ENCODE peak calls at places on chromosome 19, in six cellular contexts. Q is fibroblast of mammary gland; B is right lobe of liver; H is hepatocyte; D is CD4-positive, alpha-beta memory T cell; U is colonic mucosa. J is an unnamed sample.

GRCh38 chr19:17420267-17420924 is 549 bp downstream of the MVB12A start:
- DNase-seq in Q (no peak), B (peak), H (peak), D (no peak), U (peak), J (no peak)

GRCh38 chr19:11480081-11480926 is 542 bp downstream of the ELAVL3 start:
- DNase-seq in Q (no peak), B (no peak), H (no peak), D (no peak), U (no peak), J (no peak)

GRCh38 chr19:56567274-56568120 is at the start of gene ZNF470:
- DNase-seq in Q (peak), B (peak), H (peak), D (peak), U (peak), J (peak)

GRCh38 chr19:38229585-38230073 is 5.6 kb upstream of the DPF1 start:
- DNase-seq in Q (peak), B (no peak), H (peak), D (peak), U (no peak), J (peak)

GRCh38 chr19:49613374-49613773 is 22.4 kb downstream of the PRR12 start:
- DNase-seq in Q (peak), B (no peak), H (peak), D (no peak), U (no peak), J (no peak)

GRCh38 chr19:11142528-11143171 is 12.9 kb downstream of the SPC24 start:
- DNase-seq in Q (peak), B (peak), H (peak), D (no peak), U (peak), J (no peak)

GRCh38 chr19:51148571-51148970 is 6.5 kb downstream of the SIGLEC7 start:
- DNase-seq in Q (no peak), B (no peak), H (no peak), D (no peak), U (no peak), J (no peak)

GRCh38 chr19:21491161-21491560 is 14.2 kb upstream of the ZNF429 start:
- DNase-seq in Q (peak), B (no peak), H (no peak), D (no peak), U (no peak), J (no peak)

GRCh38 chr19:5343848-5344247 is 3.2 kb upstream of the PTPRS start:
- DNase-seq in Q (peak), B (no peak), H (no peak), D (no peak), U (no peak), J (no peak)

GRCh38 chr19:52786078-52786463 is 520 bp downstream of the ZNF600 start:
- DNase-seq in Q (no peak), B (no peak), H (peak), D (no peak), U (no peak), J (no peak)

GRCh38 chr19:50826492-50827240 is 3.1 kb upstream of the KLK1 start:
- DNase-seq in Q (no peak), B (no peak), H (no peak), D (no peak), U (no peak), J (no peak)

GRCh38 chr19:8363803-8364771 is at the start of gene ANGPTL4:
- DNase-seq in Q (peak), B (peak), H (peak), D (peak), U (peak), J (peak)

GRCh38 chr19:53365134-53365898 is at the start of gene ZNF525:
- DNase-seq in Q (peak), B (peak), H (peak), D (peak), U (peak), J (peak)

GRCh38 chr19:5882421-5882968 is 12.2 kb upstream of the FUT5 start:
- DNase-seq in Q (no peak), B (no peak), H (no peak), D (no peak), U (no peak), J (no peak)

GRCh38 chr19:39180749-39181148 is 16.0 kb upstream of the NCCRP1 start:
- DNase-seq in Q (no peak), B (no peak), H (no peak), D (no peak), U (no peak), J (no peak)

GRCh38 chr19:51211833-51212232 is 13.0 kb upstream of the CD33 start:
- DNase-seq in Q (no peak), B (no peak), H (no peak), D (no peak), U (no peak), J (no peak)

GRCh38 chr19:40810160-40810559 is 11.2 kb downstream of the EGLN2 start:
- DNase-seq in Q (no peak), B (no peak), H (no peak), D (no peak), U (no peak), J (no peak)
- H3K4me3 ChIP-seq in Q (no peak), B (peak), H (no peak), D (no peak), U (peak), J (no peak)

DNA sequence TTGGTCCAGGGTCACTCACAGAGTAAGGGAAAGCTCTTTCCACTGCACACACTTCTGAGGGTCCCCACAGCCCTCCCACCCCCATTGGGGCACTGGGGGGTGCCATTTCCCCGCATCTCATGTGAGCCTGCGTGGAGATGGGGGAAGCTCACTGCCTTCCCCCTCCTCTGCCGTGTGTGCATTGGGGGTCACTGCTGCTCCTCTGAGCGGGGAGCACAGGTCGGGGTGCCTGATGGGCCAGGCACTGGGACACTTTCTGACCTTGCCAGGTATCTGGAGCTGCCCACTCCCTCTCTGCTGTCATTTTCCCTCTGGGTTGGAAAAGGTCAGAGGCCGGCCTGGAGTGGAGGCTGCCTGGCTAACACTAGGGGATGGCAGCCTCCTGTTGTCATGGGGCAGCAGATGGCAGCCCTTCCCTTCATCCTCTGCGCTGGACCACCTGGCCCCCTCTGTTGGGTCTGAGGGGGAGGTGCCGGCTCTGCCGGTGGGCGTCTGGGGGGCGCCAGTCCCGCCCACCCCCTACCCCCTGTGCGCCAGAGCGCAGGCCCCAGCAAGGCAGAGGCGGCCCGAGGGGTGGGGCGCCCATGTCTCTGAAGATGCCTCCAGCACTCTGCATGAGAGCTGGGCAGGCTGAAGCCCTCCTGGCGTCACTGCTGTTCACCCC is 9.1 kb downstream of the SSBP4 start:
- DNase-seq in Q (no peak), B (no peak), H (no peak), D (no peak), U (no peak), J (no peak)
- H3K4me3 ChIP-seq in Q (no peak), B (no peak), H (no peak), D (peak), U (no peak), J (no peak)

GRCh38 chr19:47848871-47849473 is 10.1 kb upstream of the TPRX2 start:
- DNase-seq in Q (peak), B (no peak), H (peak), D (peak), U (peak), J (no peak)
- H3K4me3 ChIP-seq in Q (no peak), B (no peak), H (no peak), D (no peak), U (no peak), J (no peak)

GRCh38 chr19:10096615-10096963 is 5.9 kb downstream of the ANGPTL6 start:
- DNase-seq in Q (peak), B (peak), H (no peak), D (no peak), U (peak), J (no peak)

GRCh38 chr19:10092648-10093294 is 6.7 kb downstream of the SHFL start:
- DNase-seq in Q (no peak), B (no peak), H (no peak), D (no peak), U (no peak), J (no peak)

GRCh38 chr19:10095948-10096614 is 6.4 kb downstream of the ANGPTL6 start:
- DNase-seq in Q (peak), B (peak), H (peak), D (peak), U (peak), J (peak)

GRCh38 chr19:10093295-10094186 is 7.4 kb downstream of the SHFL start:
- DNase-seq in Q (peak), B (no peak), H (no peak), D (no peak), U (no peak), J (no peak)

GRCh38 chr19:10095622-10095947 is 6.9 kb downstream of the ANGPTL6 start:
- DNase-seq in Q (no peak), B (no peak), H (no peak), D (no peak), U (no peak), J (no peak)
- H3K4me3 ChIP-seq in Q (no peak), B (peak), H (no peak), D (no peak), U (peak), J (no peak)

GRCh38 chr19:44903602-44904425 is 1.8 kb upstream of the APOE start:
- DNase-seq in Q (peak), B (peak), H (peak), D (peak), U (peak), J (peak)
- H3K4me3 ChIP-seq in Q (no peak), B (peak), H (no peak), D (no peak), U (no peak), J (no peak)

GRCh38 chr19:35983177-35983576 is 11.8 kb upstream of the SDHAF1 start:
- DNase-seq in Q (no peak), B (no peak), H (no peak), D (no peak), U (no peak), J (no peak)

GRCh38 chr19:35986111-35986510 is 8.9 kb upstream of the SDHAF1 start:
- DNase-seq in Q (no peak), B (no peak), H (no peak), D (no peak), U (no peak), J (no peak)

GRCh38 chr19:35987571-35987896 is 7.5 kb upstream of the SDHAF1 start:
- DNase-seq in Q (no peak), B (no peak), H (no peak), D (no peak), U (no peak), J (no peak)

GRCh38 chr19:35988824-35989223 is 6.2 kb upstream of the SDHAF1 start:
- DNase-seq in Q (no peak), B (no peak), H (no peak), D (no peak), U (no peak), J (no peak)

GRCh38 chr19:35986664-35987570 is 8.1 kb upstream of the SDHAF1 start:
- DNase-seq in Q (no peak), B (no peak), H (peak), D (no peak), U (peak), J (no peak)
- H3K4me3 ChIP-seq in Q (peak), B (no peak), H (no peak), D (no peak), U (peak), J (no peak)

J was measured in CD4-positive, CD25-positive, alpha-beta regulatory T cell.